ENCODE peak calls at places on chromosomes 3 and 15, in four cellular contexts. L is HEK293T; H is WTC11; V is activated CD4-positive, alpha-beta T cell treated with anti-CD3 and anti-CD28 coated beads, Interleukin-2, amount 50 U/mL, for 4 hours. X is an unnamed sample.

GRCh38 chr3:129690406-129690805 is 83.9 kb upstream of the PLXND1 start:
- DNase-seq in L (peak), H (no peak), V (no peak), X (peak)

GRCh38 chr15:70954733-70955132 is 62.1 kb downstream of the LRRC49 start:
- DNase-seq in L (no peak), H (no peak), V (no peak), X (no peak)

GRCh38 chr3:71195492-71195891 is 388.0 kb downstream of the FOXP1 start:
- DNase-seq in L (peak), H (no peak), V (no peak), X (peak)

GRCh38 chr3:62677926-62678325 is 197.3 kb downstream of the CADPS start:
- DNase-seq in L (no peak), H (no peak), V (no peak), X (no peak)

GRCh38 chr15:64682255-64682654 is 93.1 kb downstream of the RBPMS2 start:
- DNase-seq in L (no peak), H (no peak), V (no peak), X (no peak)

GRCh38 chr15:38251726-38252480 is 733 bp upstream of the SPRED1 start:
- DNase-seq in L (peak), H (peak), V (peak), X (peak)

GRCh38 chr3:159818399-159818798 is 170.2 kb upstream of the IL12A start:
- DNase-seq in L (no peak), H (peak), V (no peak), X (no peak)

GRCh38 chr3:127174284-127174683 is 18.6 kb upstream of the PRR23E start:
- DNase-seq in L (no peak), H (no peak), V (no peak), X (no peak)

GRCh38 chr15:52144656-52145055 is 32.1 kb upstream of the BCL2L10 start:
- DNase-seq in L (no peak), H (no peak), V (no peak), X (no peak)

GRCh38 chr3:123318374-123318773 is 116.6 kb downstream of the SEC22A start:
- DNase-seq in L (no peak), H (no peak), V (no peak), X (no peak)

GRCh38 chr3:65785065-65785645 is 253.6 kb downstream of the MAGI1 start:
- DNase-seq in L (peak), H (no peak), V (no peak), X (peak)

GRCh38 chr3:197027151-197027895 is 2.3 kb downstream of the MELTF start:
- DNase-seq in L (no peak), H (no peak), V (no peak), X (no peak)

GRCh38 chr3:59406943-59407342 is 357.1 kb upstream of the CFAP20DC start:
- DNase-seq in L (no peak), H (no peak), V (no peak), X (no peak)

GRCh38 chr3:21486381-21486935 is 264.6 kb downstream of the ZNF385D start:
- DNase-seq in L (no peak), H (no peak), V (no peak), X (no peak)

GRCh38 chr15:53312707-53313106 is 446.8 kb downstream of the WDR72 start:
- DNase-seq in L (no peak), H (no peak), V (no peak), X (no peak)

GRCh38 chr15:49242820-49243219 is 72.8 kb downstream of the GALK2 start:
- DNase-seq in L (no peak), H (no peak), V (no peak), X (no peak)

GRCh38 chr3:30945291-30945690 is 50.8 kb upstream of the GADL1 start:
- DNase-seq in L (no peak), H (no peak), V (no peak), X (no peak)

GRCh38 chr15:64855206-64856000 is 13.7 kb downstream of the PLEKHO2 start:
- DNase-seq in L (no peak), H (no peak), V (no peak), X (no peak)